ENCODE peak calls at places on chromosome 14, in six cellular contexts. One of them, this sample, is unnamed.

GRCh38 chr14:59582845-59583509 is 6.4 kb upstream of the CCDC175 start:
- DNase-seq in A549: no peak
- DNase-seq in K562: no peak
- DNase-seq in endothelial cell of umbilical vein: no peak
- DNase-seq in HepG2: no peak
- DNase-seq in GM12878: no peak
- DNase-seq in this sample: peak; percentile 54

GRCh38 chr14:68215628-68216027 is 396.0 kb downstream of the RAD51B start:
- DNase-seq in A549: no peak
- DNase-seq in K562: no peak
- DNase-seq in endothelial cell of umbilical vein: no peak
- DNase-seq in HepG2: no peak
- DNase-seq in GM12878: peak; percentile 57
- DNase-seq in this sample: peak; percentile 24

GRCh38 chr14:90599748-90600507 is 203.1 kb downstream of the CALM1 start:
- DNase-seq in A549: no peak
- DNase-seq in K562: no peak
- DNase-seq in endothelial cell of umbilical vein: no peak
- DNase-seq in HepG2: peak; percentile 3
- DNase-seq in GM12878: no peak
- DNase-seq in this sample: no peak

GRCh38 chr14:102525213-102526143 is 15.9 kb upstream of the ANKRD9 start:
- DNase-seq in A549: no peak
- DNase-seq in K562: peak; percentile 64
- DNase-seq in endothelial cell of umbilical vein: no peak
- DNase-seq in HepG2: peak; percentile 55
- DNase-seq in GM12878: peak; percentile 27
- DNase-seq in this sample: peak; percentile 70

GRCh38 chr14:61051046-61051445 is 70.0 kb downstream of the SLC38A6 start:
- DNase-seq in A549: no peak
- DNase-seq in K562: peak; percentile 1
- DNase-seq in endothelial cell of umbilical vein: no peak
- DNase-seq in HepG2: no peak
- DNase-seq in GM12878: no peak
- DNase-seq in this sample: no peak

GRCh38 chr14:32077081-32078029 is at the start of gene ARHGAP5:
- DNase-seq in A549: no peak
- DNase-seq in K562: no peak
- DNase-seq in endothelial cell of umbilical vein: peak; percentile 63
- DNase-seq in HepG2: peak; percentile 58
- DNase-seq in GM12878: no peak
- DNase-seq in this sample: peak; percentile 37

GRCh38 chr14:103164006-103164405 is 40.7 kb downstream of the TNFAIP2 start:
- DNase-seq in A549: no peak
- DNase-seq in K562: no peak
- DNase-seq in endothelial cell of umbilical vein: no peak
- DNase-seq in HepG2: no peak
- DNase-seq in GM12878: no peak
- DNase-seq in this sample: no peak

GRCh38 chr14:106691601-106692291 is 1165.4 kb downstream of the TMEM121 start:
- DNase-seq in A549: no peak
- DNase-seq in K562: peak; percentile 29
- DNase-seq in endothelial cell of umbilical vein: no peak
- DNase-seq in HepG2: peak; percentile 8
- DNase-seq in GM12878: peak; percentile 79
- DNase-seq in this sample: peak; percentile 77

GRCh38 chr14:81311128-81311527 is 89.0 kb downstream of the STON2 start:
- DNase-seq in A549: no peak
- DNase-seq in K562: no peak
- DNase-seq in endothelial cell of umbilical vein: no peak
- DNase-seq in HepG2: no peak
- DNase-seq in GM12878: no peak
- DNase-seq in this sample: no peak

GRCh38 chr14:39351708-39352107 is 80.5 kb downstream of the FBXO33 start:
- DNase-seq in A549: no peak
- DNase-seq in K562: no peak
- DNase-seq in endothelial cell of umbilical vein: no peak
- DNase-seq in HepG2: no peak
- DNase-seq in GM12878: no peak
- DNase-seq in this sample: no peak

GRCh38 chr14:96748371-96748770 is 48.8 kb upstream of the VRK1 start:
- DNase-seq in A549: no peak
- DNase-seq in K562: no peak
- DNase-seq in endothelial cell of umbilical vein: no peak
- DNase-seq in HepG2: no peak
- DNase-seq in GM12878: no peak
- DNase-seq in this sample: no peak

GRCh38 chr14:104576607-104577332 is 2.8 kb upstream of the C14orf180 start:
- DNase-seq in A549: no peak
- DNase-seq in K562: peak; percentile 36
- DNase-seq in endothelial cell of umbilical vein: no peak
- DNase-seq in HepG2: peak; percentile 25
- DNase-seq in GM12878: no peak
- DNase-seq in this sample: no peak

GRCh38 chr14:46417066-46417465 is 234.5 kb downstream of the RPL10L start:
- DNase-seq in A549: no peak
- DNase-seq in K562: no peak
- DNase-seq in endothelial cell of umbilical vein: no peak
- DNase-seq in HepG2: no peak
- DNase-seq in GM12878: no peak
- DNase-seq in this sample: no peak

GRCh38 chr14:102927346-102927877 is 4.9 kb downstream of the AMN start:
- DNase-seq in A549: no peak
- DNase-seq in K562: no peak
- DNase-seq in endothelial cell of umbilical vein: no peak
- DNase-seq in HepG2: no peak
- DNase-seq in GM12878: no peak
- DNase-seq in this sample: no peak

GRCh38 chr14:30521899-30522736 is 36.8 kb upstream of the G2E3 start:
- DNase-seq in A549: peak; percentile 8
- DNase-seq in K562: peak; percentile 49
- DNase-seq in endothelial cell of umbilical vein: peak; percentile 54
- DNase-seq in HepG2: peak; percentile 57
- DNase-seq in GM12878: peak; percentile 9
- DNase-seq in this sample: peak; percentile 41

GRCh38 chr14:26008290-26008689 is 589.5 kb downstream of the NOVA1 start:
- DNase-seq in A549: no peak
- DNase-seq in K562: no peak
- DNase-seq in endothelial cell of umbilical vein: peak; percentile 48
- DNase-seq in HepG2: no peak
- DNase-seq in GM12878: no peak
- DNase-seq in this sample: peak; percentile 33

GRCh38 chr14:35339761-35340406 is 47.7 kb downstream of the PSMA6 start:
- DNase-seq in A549: no peak
- DNase-seq in K562: no peak
- DNase-seq in endothelial cell of umbilical vein: no peak
- DNase-seq in HepG2: no peak
- DNase-seq in GM12878: no peak
- DNase-seq in this sample: peak; percentile 89

GRCh38 chr14:74610866-74611671 is 968 bp downstream of the LTBP2 start:
- DNase-seq in A549: no peak
- DNase-seq in K562: no peak
- DNase-seq in endothelial cell of umbilical vein: peak; percentile 52
- DNase-seq in HepG2: no peak
- DNase-seq in GM12878: no peak
- DNase-seq in this sample: no peak

GRCh38 chr14:83842536-83842935 is 1687.4 kb upstream of the FLRT2 start:
- DNase-seq in A549: no peak
- DNase-seq in K562: no peak
- DNase-seq in endothelial cell of umbilical vein: no peak
- DNase-seq in HepG2: no peak
- DNase-seq in GM12878: no peak
- DNase-seq in this sample: no peak

GRCh38 chr14:104494483-104494882 is 85.1 kb upstream of the C14orf180 start:
- DNase-seq in A549: no peak
- DNase-seq in K562: no peak
- DNase-seq in endothelial cell of umbilical vein: no peak
- DNase-seq in HepG2: no peak
- DNase-seq in GM12878: no peak
- DNase-seq in this sample: no peak

GRCh38 chr14:86296173-86296572 is 766.2 kb downstream of the FLRT2 start:
- DNase-seq in A549: no peak
- DNase-seq in K562: no peak
- DNase-seq in endothelial cell of umbilical vein: no peak
- DNase-seq in HepG2: no peak
- DNase-seq in GM12878: no peak
- DNase-seq in this sample: no peak

DNA sequence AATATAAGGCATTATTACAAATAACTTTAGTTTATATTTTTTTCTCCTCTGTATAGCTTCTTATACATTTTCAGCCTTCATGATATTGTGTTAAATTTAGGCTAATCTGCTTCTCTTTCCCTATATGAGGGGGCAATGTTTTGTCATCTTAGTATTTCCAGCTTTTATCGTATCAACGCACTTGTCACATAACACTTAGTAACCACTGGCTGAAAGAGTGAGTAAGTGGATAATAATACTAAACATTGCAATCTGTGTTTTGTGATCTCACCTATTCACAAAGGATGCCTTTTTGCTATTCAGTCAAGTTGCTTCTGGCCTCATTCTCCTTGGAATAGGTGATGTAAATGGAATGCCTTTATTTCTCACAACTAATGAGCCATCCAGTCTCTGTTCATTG is 260.9 kb downstream of the BMP4 start:
- DNase-seq in A549: no peak
- DNase-seq in K562: no peak
- DNase-seq in endothelial cell of umbilical vein: no peak
- DNase-seq in HepG2: no peak
- DNase-seq in GM12878: no peak
- DNase-seq in this sample: no peak
- TF ChIP-seq MYC in A549: no peak
- TF ChIP-seq MYC in K562: no peak
- TF ChIP-seq MYC in endothelial cell of umbilical vein: no peak
- TF ChIP-seq MYC in HepG2: no peak
- TF ChIP-seq MYC in GM12878: no peak
- TF ChIP-seq MYC in this sample: no peak

DNA sequence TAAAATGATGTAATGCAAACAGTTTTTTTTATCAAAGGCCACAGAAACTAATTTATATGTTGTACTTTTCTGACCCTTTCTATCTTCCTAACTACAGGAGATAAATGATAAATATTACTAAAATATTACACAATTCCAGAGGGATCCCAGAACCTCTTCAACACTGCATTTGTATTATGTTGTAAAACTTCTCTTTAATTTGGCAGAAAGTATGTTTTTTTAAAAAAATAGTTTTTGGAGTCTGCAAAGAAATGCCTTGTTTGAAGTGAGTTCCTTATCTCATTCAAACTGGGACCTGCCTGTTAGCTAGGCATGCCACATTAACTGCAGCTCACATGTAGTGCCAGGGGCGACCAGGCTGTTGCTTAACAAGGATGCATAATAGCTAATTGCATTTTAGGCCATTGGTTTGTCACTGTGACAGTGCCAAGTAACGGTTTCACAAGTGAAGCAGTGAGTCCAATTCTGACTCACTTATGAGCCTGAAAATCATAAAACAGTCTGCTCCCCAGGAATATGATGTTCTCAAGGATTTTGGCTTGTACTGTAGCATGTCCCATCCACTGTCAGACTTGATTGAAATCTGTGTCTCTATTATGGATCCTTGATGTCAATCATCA is 267.0 kb downstream of the KTN1 start:
- DNase-seq in A549: no peak
- DNase-seq in K562: no peak
- DNase-seq in endothelial cell of umbilical vein: no peak
- DNase-seq in HepG2: no peak
- DNase-seq in GM12878: no peak
- DNase-seq in this sample: no peak
- TF ChIP-seq MYC in A549: no peak
- TF ChIP-seq MYC in K562: no peak
- TF ChIP-seq MYC in endothelial cell of umbilical vein: no peak
- TF ChIP-seq MYC in HepG2: no peak
- TF ChIP-seq MYC in GM12878: no peak
- TF ChIP-seq MYC in this sample: no peak

GRCh38 chr14:72958548-72958947 is 32.3 kb downstream of the DCAF4 start:
- DNase-seq in A549: no peak
- DNase-seq in K562: no peak
- DNase-seq in endothelial cell of umbilical vein: no peak
- DNase-seq in HepG2: no peak
- DNase-seq in GM12878: no peak
- DNase-seq in this sample: no peak
- TF ChIP-seq MYC in A549: no peak
- TF ChIP-seq MYC in K562: no peak
- TF ChIP-seq MYC in endothelial cell of umbilical vein: no peak
- TF ChIP-seq MYC in HepG2: no peak
- TF ChIP-seq MYC in GM12878: no peak
- TF ChIP-seq MYC in this sample: no peak

GRCh38 chr14:50452285-50452684 is 55.6 kb upstream of the CDKL1 start:
- DNase-seq in A549: no peak
- DNase-seq in K562: no peak
- DNase-seq in endothelial cell of umbilical vein: no peak
- DNase-seq in HepG2: no peak
- DNase-seq in GM12878: no peak
- DNase-seq in this sample: no peak
- TF ChIP-seq MYC in A549: no peak
- TF ChIP-seq MYC in K562: no peak
- TF ChIP-seq MYC in endothelial cell of umbilical vein: no peak
- TF ChIP-seq MYC in HepG2: no peak
- TF ChIP-seq MYC in GM12878: no peak
- TF ChIP-seq MYC in this sample: no peak

DNA sequence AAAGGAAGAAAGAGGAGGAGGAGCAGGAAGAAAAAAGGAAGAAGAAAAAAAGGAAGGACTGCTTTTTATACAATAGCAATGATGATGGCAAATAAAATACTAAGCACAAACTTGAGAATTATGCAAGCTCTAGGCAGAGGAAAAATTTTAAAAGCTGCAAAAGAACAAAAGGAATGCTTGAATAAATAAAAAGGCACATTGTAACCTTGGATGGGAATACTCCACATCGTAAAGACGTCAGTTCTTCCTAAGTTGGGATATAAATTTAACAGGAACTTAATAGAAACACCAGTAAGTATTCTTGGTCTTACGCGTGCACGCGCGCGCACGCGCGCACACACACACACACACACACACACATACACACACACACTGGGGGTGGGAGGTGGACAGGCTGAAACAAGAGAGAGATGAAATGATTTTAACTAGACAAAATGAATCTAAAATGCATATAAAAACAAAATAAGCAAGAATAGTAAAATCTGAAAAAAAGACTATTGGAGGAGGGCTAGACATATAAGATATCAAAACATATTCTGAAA is 43.0 kb downstream of the SERPINA3 start:
- DNase-seq in A549: no peak
- DNase-seq in K562: no peak
- DNase-seq in endothelial cell of umbilical vein: no peak
- DNase-seq in HepG2: no peak
- DNase-seq in GM12878: no peak
- DNase-seq in this sample: no peak
- TF ChIP-seq MYC in A549: no peak
- TF ChIP-seq MYC in K562: no peak
- TF ChIP-seq MYC in endothelial cell of umbilical vein: no peak
- TF ChIP-seq MYC in HepG2: no peak
- TF ChIP-seq MYC in GM12878: no peak
- TF ChIP-seq MYC in this sample: no peak

GRCh38 chr14:54763761-54764160 is 138.9 kb downstream of the GCH1 start:
- DNase-seq in A549: no peak
- DNase-seq in K562: no peak
- DNase-seq in endothelial cell of umbilical vein: no peak
- DNase-seq in HepG2: no peak
- DNase-seq in GM12878: no peak
- DNase-seq in this sample: no peak
- TF ChIP-seq MYC in A549: no peak
- TF ChIP-seq MYC in K562: no peak
- TF ChIP-seq MYC in endothelial cell of umbilical vein: no peak
- TF ChIP-seq MYC in HepG2: no peak
- TF ChIP-seq MYC in GM12878: no peak
- TF ChIP-seq MYC in this sample: no peak

This sample was measured in NB4.